ENCODE peak calls at places on chromosomes 13 and 19, in four cellular contexts. N, D, W and X are unnamed samples.

GRCh38 chr13:51849145-51850101 is 4.4 kb upstream of the TMEM272 start:
- DNase-seq in N (peak), D (no peak), W (no peak), X (no peak)

GRCh38 chr19:31235806-31236205 is 113.4 kb downstream of the TSHZ3 start:
- DNase-seq in N (no peak), D (no peak), W (no peak), X (no peak)

GRCh38 chr19:1875646-1876493 is 9.4 kb downstream of the ABHD17A start:
- DNase-seq in N (peak), D (peak), W (peak), X (peak)

GRCh38 chr19:38713865-38714264 is 30.4 kb downstream of the CAPN12 start:
- DNase-seq in N (no peak), D (no peak), W (no peak), X (no peak)

GRCh38 chr19:58218899-58219298 is 9.8 kb upstream of the ZNF544 start:
- DNase-seq in N (peak), D (no peak), W (no peak), X (no peak)

GRCh38 chr13:33454844-33455256 is 169.3 kb upstream of the STARD13 start:
- DNase-seq in N (no peak), D (no peak), W (no peak), X (no peak)

GRCh38 chr13:100315522-100315921 is 226.6 kb downstream of the PCCA start:
- DNase-seq in N (no peak), D (no peak), W (no peak), X (no peak)

GRCh38 chr13:107834717-107835116 is 380.6 kb downstream of the LIG4 start:
- DNase-seq in N (no peak), D (no peak), W (no peak), X (no peak)

GRCh38 chr13:41402695-41403511 is 54.4 kb upstream of the RGCC start:
- DNase-seq in N (peak), D (no peak), W (no peak), X (no peak)

DNA sequence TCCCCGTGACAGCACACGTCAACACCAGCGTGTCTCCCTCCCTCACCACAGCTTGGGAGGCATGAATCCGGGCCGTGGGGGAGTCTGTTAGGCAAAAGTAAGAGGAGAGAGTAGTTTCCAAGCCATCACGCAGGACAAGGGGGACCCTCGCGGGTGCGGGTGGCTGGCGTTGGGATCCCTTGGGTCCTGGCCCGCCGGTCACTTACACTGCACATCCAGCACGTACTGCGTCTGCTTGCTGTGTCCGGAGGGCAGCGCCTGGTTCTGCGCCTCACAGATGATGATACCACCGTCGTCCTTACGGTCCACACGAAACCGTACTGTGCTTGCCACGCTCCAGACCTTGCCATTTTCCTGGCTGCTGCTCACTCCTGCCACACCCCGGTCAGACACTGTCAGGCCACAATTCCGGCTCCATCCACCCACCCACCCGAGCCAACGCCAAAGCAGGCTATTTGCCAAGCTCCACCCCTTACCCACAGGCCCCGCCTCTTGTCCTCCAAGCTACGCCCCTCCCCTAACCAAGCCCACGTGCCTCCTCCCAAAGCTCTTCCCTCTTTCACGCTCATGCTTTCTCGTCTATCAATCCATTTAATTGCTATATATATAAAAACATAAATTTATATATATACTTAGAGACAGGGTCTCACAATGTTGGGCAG is 6.6 kb upstream of the ZNF428 start:
- DNase-seq in N (peak), D (no peak), W (no peak), X (no peak)
- TF ChIP-seq CTCF in N (no peak), D (no peak), W (no peak), X (no peak)

DNA sequence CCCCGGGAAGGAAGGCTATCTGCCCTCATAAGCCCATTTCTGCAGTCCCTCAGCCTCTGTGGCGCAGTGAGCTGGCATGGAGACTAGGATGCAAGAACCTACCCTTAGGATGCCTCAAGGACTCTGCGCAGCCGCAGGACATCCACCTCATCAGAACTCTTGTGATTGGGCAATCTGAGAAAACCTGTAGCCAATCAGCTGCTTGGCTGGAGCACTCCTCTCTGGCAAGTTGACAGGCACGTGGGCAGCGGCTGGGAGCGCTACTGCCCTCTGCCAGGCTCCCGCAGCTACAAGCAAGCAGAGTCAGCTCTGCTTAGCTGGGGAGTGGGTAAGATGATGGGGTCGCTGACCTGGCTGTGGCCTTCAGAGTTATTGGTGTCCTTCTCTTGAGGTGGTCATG is 1.5 kb upstream of the ECSIT start:
- DNase-seq in N (peak), D (peak), W (peak), X (no peak)
- TF ChIP-seq CTCF in N (peak), D (no peak), W (no peak), X (no peak)

DNA sequence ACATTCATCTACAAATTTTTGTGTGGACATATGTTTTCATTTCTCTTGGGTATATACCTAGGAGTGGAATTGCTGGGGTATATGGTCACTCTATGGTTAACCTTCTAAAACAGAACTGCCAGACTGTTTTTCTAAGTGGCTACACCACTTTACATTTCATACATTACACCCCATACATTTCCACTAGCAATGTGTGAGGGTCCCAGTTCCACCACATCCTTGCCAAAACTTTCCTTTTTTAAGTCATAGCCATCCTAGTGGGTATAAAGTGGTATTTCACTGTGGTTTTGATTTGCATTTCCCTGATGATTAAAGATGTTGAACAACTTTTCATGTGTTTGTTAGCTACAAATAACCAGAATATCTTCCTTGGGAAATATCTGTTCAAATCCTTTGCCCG is 336.1 kb downstream of the SHISA2 start:
- DNase-seq in N (no peak), D (no peak), W (no peak), X (no peak)
- TF ChIP-seq CTCF in N (no peak), D (no peak), W (no peak), X (no peak)

DNA sequence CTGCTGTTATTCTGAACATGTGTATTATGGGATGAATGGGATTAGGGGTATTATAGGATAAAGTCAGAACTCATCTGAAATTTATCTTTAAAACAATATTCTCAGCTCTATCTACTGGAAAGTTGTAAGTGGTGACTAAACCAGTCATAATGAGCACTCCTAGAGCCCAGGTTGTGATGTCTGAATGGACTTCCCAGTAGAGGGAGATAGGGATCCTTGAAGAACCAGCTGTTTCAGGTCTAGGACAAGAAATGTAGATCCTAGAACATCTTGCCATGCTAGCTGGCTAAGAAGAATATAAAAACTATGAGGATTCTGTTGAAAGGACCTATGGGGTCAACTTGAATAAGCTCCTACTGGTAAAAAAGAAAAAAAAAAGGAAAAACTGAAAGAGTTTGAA is 310.8 kb downstream of the SLC7A1 start:
- DNase-seq in N (no peak), D (no peak), W (no peak), X (no peak)
- TF ChIP-seq CTCF in N (peak), D (no peak), W (no peak), X (no peak)

GRCh38 chr13:101451641-101452040 is 834 bp upstream of the ITGBL1 start:
- DNase-seq in N (no peak), D (no peak), W (no peak), X (no peak)

GRCh38 chr13:101455863-101456262 is 3.4 kb downstream of the ITGBL1 start:
- DNase-seq in N (no peak), D (no peak), W (no peak), X (no peak)

GRCh38 chr13:101454767-101455166 is 2.3 kb downstream of the ITGBL1 start:
- DNase-seq in N (no peak), D (no peak), W (no peak), X (no peak)

GRCh38 chr13:101452519-101453485 is at the start of gene ITGBL1:
- DNase-seq in N (no peak), D (no peak), W (no peak), X (no peak)

GRCh38 chr13:101453784-101454201 is 1.3 kb downstream of the ITGBL1 start:
- DNase-seq in N (peak), D (no peak), W (no peak), X (no peak)
- TF ChIP-seq CTCF in N (no peak), D (no peak), W (peak), X (no peak)

GRCh38 chr19:11697284-11697855 is 41.4 kb downstream of the ZNF823 start:
- DNase-seq in N (no peak), D (no peak), W (no peak), X (no peak)

GRCh38 chr19:11694533-11695439 is 44.0 kb downstream of the ZNF823 start:
- DNase-seq in N (peak), D (peak), W (peak), X (peak)

GRCh38 chr19:11692127-11692790 is 46.5 kb downstream of the ZNF823 start:
- DNase-seq in N (no peak), D (no peak), W (no peak), X (no peak)

GRCh38 chr19:11698231-11698630 is 40.5 kb downstream of the ZNF823 start:
- DNase-seq in N (no peak), D (no peak), W (no peak), X (no peak)

GRCh38 chr19:11693505-11694499 is 44.9 kb downstream of the ZNF823 start:
- DNase-seq in N (peak), D (no peak), W (no peak), X (no peak)
- TF ChIP-seq CTCF in N (peak), D (no peak), W (no peak), X (no peak)

GRCh38 chr13:71320452-71320851 is 546.6 kb downstream of the DACH1 start:
- DNase-seq in N (no peak), D (no peak), W (no peak), X (no peak)
- TF ChIP-seq CTCF in N (peak), D (no peak), W (no peak), X (peak)

DNA sequence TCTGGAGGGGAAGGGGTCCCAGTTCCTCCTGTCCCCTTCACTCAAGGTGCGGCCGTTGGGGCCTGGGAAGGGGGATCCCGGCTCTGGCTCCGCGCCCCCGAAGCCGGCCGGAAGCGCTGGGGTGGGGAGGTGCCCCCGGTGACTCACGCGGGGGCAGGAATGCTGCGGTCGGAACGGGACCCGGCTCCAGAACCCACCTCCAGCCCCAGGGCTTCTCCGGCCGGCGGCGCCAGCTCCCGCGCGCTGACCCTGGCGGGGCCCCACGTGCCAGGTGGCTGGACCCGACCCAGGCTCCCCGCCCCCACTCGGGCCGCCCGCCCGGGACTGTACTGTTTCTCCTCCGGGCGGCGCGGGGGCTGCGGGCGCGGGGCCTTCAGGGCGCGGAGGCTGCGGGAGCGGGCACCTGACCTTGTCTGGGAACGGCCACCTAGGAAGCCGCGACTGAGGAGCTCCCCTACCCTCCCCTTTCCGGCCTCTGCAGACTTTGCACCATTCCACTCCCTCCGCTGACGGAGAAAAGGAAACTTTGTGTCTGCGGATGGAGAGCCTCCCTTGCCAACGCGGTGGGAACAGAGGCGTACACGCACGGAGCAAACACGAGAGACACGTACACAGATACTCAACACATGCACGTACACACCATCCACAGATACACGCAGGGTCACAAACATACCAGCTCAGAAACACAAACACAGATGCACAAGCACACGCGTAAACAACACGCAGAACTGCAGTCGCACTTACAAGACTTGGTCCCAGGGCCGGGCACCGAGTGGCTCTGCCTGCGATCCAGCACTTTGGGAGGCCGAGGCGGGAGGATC is 7.2 kb downstream of the AXL start:
- DNase-seq in N (peak), D (peak), W (peak), X (peak)
- TF ChIP-seq CTCF in N (peak), D (no peak), W (no peak), X (no peak)

GRCh38 chr19:16889883-16890460 is 1.2 kb downstream of the F2RL3 start:
- DNase-seq in N (no peak), D (no peak), W (no peak), X (no peak)

GRCh38 chr19:16887353-16888265 is 1.2 kb upstream of the F2RL3 start:
- DNase-seq in N (no peak), D (no peak), W (no peak), X (no peak)

GRCh38 chr19:16889429-16889882 is 657 bp downstream of the F2RL3 start:
- DNase-seq in N (no peak), D (peak), W (no peak), X (no peak)

GRCh38 chr19:16890461-16891184 is 1.8 kb downstream of the F2RL3 start:
- DNase-seq in N (no peak), D (no peak), W (no peak), X (no peak)

GRCh38 chr19:16888629-16889371 is at the start of gene F2RL3:
- DNase-seq in N (no peak), D (peak), W (no peak), X (no peak)
- TF ChIP-seq CTCF in N (no peak), D (no peak), W (no peak), X (no peak)

GRCh38 chr19:13959141-13959961 is 7.0 kb downstream of the DCAF15 start:
- DNase-seq in N (peak), D (no peak), W (no peak), X (no peak)

GRCh38 chr19:13961826-13962737 is 9.8 kb downstream of the DCAF15 start:
- DNase-seq in N (peak), D (peak), W (no peak), X (no peak)

GRCh38 chr19:13962738-13963602 is 10.7 kb downstream of the DCAF15 start:
- DNase-seq in N (peak), D (peak), W (no peak), X (no peak)

GRCh38 chr19:13959962-13960862 is 7.9 kb downstream of the DCAF15 start:
- DNase-seq in N (peak), D (peak), W (no peak), X (no peak)

GRCh38 chr19:13960863-13961784 is 8.8 kb downstream of the DCAF15 start:
- DNase-seq in N (peak), D (peak), W (no peak), X (no peak)
- TF ChIP-seq CTCF in N (no peak), D (no peak), W (no peak), X (no peak)